ENCODE peak calls at places on chromosomes 11 and 22, in four cellular contexts. One of them, this sample, is unnamed.

GRCh38 chr11:67045314-67045713 is 11.3 kb upstream of the RHOD start:
- ATAC-seq in T-cell: no peak
- ATAC-seq in activated T-cell treated with anti-CD3 and anti-CD28 coated beads, Interleukin-2, amount 50 U/mL, for 72 hours: no peak
- ATAC-seq in activated CD8-positive, alpha-beta memory T cell treated with anti-CD3 and anti-CD28 coated beads, Interleukin-2, amount 10 ng/mL, durations not matched to agents 7 days and 5 days: no peak
- ATAC-seq in this sample: no peak

GRCh38 chr11:33358150-33358831 is 101.1 kb downstream of the HIPK3 start:
- ATAC-seq in T-cell: no peak
- ATAC-seq in activated T-cell treated with anti-CD3 and anti-CD28 coated beads, Interleukin-2, amount 50 U/mL, for 72 hours: no peak
- ATAC-seq in activated CD8-positive, alpha-beta memory T cell treated with anti-CD3 and anti-CD28 coated beads, Interleukin-2, amount 10 ng/mL, durations not matched to agents 7 days and 5 days: no peak
- ATAC-seq in this sample: no peak

GRCh38 chr11:33005175-33005574 is 10.5 kb upstream of the DEPDC7 start:
- ATAC-seq in T-cell: peak
- ATAC-seq in activated T-cell treated with anti-CD3 and anti-CD28 coated beads, Interleukin-2, amount 50 U/mL, for 72 hours: peak
- ATAC-seq in activated CD8-positive, alpha-beta memory T cell treated with anti-CD3 and anti-CD28 coated beads, Interleukin-2, amount 10 ng/mL, durations not matched to agents 7 days and 5 days: no peak
- ATAC-seq in this sample: peak

GRCh38 chr11:125074511-125075241 is 11.6 kb downstream of the SLC37A2 start:
- ATAC-seq in T-cell: no peak
- ATAC-seq in activated T-cell treated with anti-CD3 and anti-CD28 coated beads, Interleukin-2, amount 50 U/mL, for 72 hours: no peak
- ATAC-seq in activated CD8-positive, alpha-beta memory T cell treated with anti-CD3 and anti-CD28 coated beads, Interleukin-2, amount 10 ng/mL, durations not matched to agents 7 days and 5 days: no peak
- ATAC-seq in this sample: no peak

GRCh38 chr11:116852261-116853125 is 15.1 kb upstream of the APOA1 start:
- ATAC-seq in T-cell: no peak
- ATAC-seq in activated T-cell treated with anti-CD3 and anti-CD28 coated beads, Interleukin-2, amount 50 U/mL, for 72 hours: peak
- ATAC-seq in activated CD8-positive, alpha-beta memory T cell treated with anti-CD3 and anti-CD28 coated beads, Interleukin-2, amount 10 ng/mL, durations not matched to agents 7 days and 5 days: no peak
- ATAC-seq in this sample: peak

GRCh38 chr11:57446055-57446454 is 14.3 kb upstream of the RTN4RL2 start:
- ATAC-seq in T-cell: no peak
- ATAC-seq in activated T-cell treated with anti-CD3 and anti-CD28 coated beads, Interleukin-2, amount 50 U/mL, for 72 hours: no peak
- ATAC-seq in activated CD8-positive, alpha-beta memory T cell treated with anti-CD3 and anti-CD28 coated beads, Interleukin-2, amount 10 ng/mL, durations not matched to agents 7 days and 5 days: no peak
- ATAC-seq in this sample: no peak

GRCh38 chr11:34633640-34633989 is 12.7 kb downstream of the EHF start:
- ATAC-seq in T-cell: no peak
- ATAC-seq in activated T-cell treated with anti-CD3 and anti-CD28 coated beads, Interleukin-2, amount 50 U/mL, for 72 hours: peak
- ATAC-seq in activated CD8-positive, alpha-beta memory T cell treated with anti-CD3 and anti-CD28 coated beads, Interleukin-2, amount 10 ng/mL, durations not matched to agents 7 days and 5 days: peak
- ATAC-seq in this sample: no peak

GRCh38 chr11:16758382-16759024 is 20.1 kb downstream of the C11orf58 start:
- ATAC-seq in T-cell: no peak
- ATAC-seq in activated T-cell treated with anti-CD3 and anti-CD28 coated beads, Interleukin-2, amount 50 U/mL, for 72 hours: no peak
- ATAC-seq in activated CD8-positive, alpha-beta memory T cell treated with anti-CD3 and anti-CD28 coated beads, Interleukin-2, amount 10 ng/mL, durations not matched to agents 7 days and 5 days: no peak
- ATAC-seq in this sample: peak

GRCh38 chr11:123006860-123007542 is 25.4 kb upstream of the BSX start:
- ATAC-seq in T-cell: no peak
- ATAC-seq in activated T-cell treated with anti-CD3 and anti-CD28 coated beads, Interleukin-2, amount 50 U/mL, for 72 hours: no peak
- ATAC-seq in activated CD8-positive, alpha-beta memory T cell treated with anti-CD3 and anti-CD28 coated beads, Interleukin-2, amount 10 ng/mL, durations not matched to agents 7 days and 5 days: no peak
- ATAC-seq in this sample: no peak

GRCh38 chr11:128189823-128190222 is 397.5 kb downstream of the ETS1 start:
- ATAC-seq in T-cell: peak
- ATAC-seq in activated T-cell treated with anti-CD3 and anti-CD28 coated beads, Interleukin-2, amount 50 U/mL, for 72 hours: no peak
- ATAC-seq in activated CD8-positive, alpha-beta memory T cell treated with anti-CD3 and anti-CD28 coated beads, Interleukin-2, amount 10 ng/mL, durations not matched to agents 7 days and 5 days: no peak
- ATAC-seq in this sample: no peak

GRCh38 chr11:19276859-19277808 is 36.4 kb upstream of the E2F8 start:
- ATAC-seq in T-cell: no peak
- ATAC-seq in activated T-cell treated with anti-CD3 and anti-CD28 coated beads, Interleukin-2, amount 50 U/mL, for 72 hours: no peak
- ATAC-seq in activated CD8-positive, alpha-beta memory T cell treated with anti-CD3 and anti-CD28 coated beads, Interleukin-2, amount 10 ng/mL, durations not matched to agents 7 days and 5 days: no peak
- ATAC-seq in this sample: no peak

GRCh38 chr11:41612415-41612814 is 153.0 kb upstream of the LRRC4C start:
- ATAC-seq in T-cell: no peak
- ATAC-seq in activated T-cell treated with anti-CD3 and anti-CD28 coated beads, Interleukin-2, amount 50 U/mL, for 72 hours: no peak
- ATAC-seq in activated CD8-positive, alpha-beta memory T cell treated with anti-CD3 and anti-CD28 coated beads, Interleukin-2, amount 10 ng/mL, durations not matched to agents 7 days and 5 days: no peak
- ATAC-seq in this sample: no peak

GRCh38 chr11:30868495-30869130 is 282.5 kb upstream of the MPPED2 start:
- ATAC-seq in T-cell: no peak
- ATAC-seq in activated T-cell treated with anti-CD3 and anti-CD28 coated beads, Interleukin-2, amount 50 U/mL, for 72 hours: no peak
- ATAC-seq in activated CD8-positive, alpha-beta memory T cell treated with anti-CD3 and anti-CD28 coated beads, Interleukin-2, amount 10 ng/mL, durations not matched to agents 7 days and 5 days: no peak
- ATAC-seq in this sample: no peak

GRCh38 chr11:68337399-68337835 is 25.0 kb downstream of the LRP5 start:
- ATAC-seq in T-cell: peak
- ATAC-seq in activated T-cell treated with anti-CD3 and anti-CD28 coated beads, Interleukin-2, amount 50 U/mL, for 72 hours: peak
- ATAC-seq in activated CD8-positive, alpha-beta memory T cell treated with anti-CD3 and anti-CD28 coated beads, Interleukin-2, amount 10 ng/mL, durations not matched to agents 7 days and 5 days: peak
- ATAC-seq in this sample: peak

GRCh38 chr11:31812392-31813241 is 1.5 kb upstream of the PAX6 start:
- ATAC-seq in T-cell: no peak
- ATAC-seq in activated T-cell treated with anti-CD3 and anti-CD28 coated beads, Interleukin-2, amount 50 U/mL, for 72 hours: peak
- ATAC-seq in activated CD8-positive, alpha-beta memory T cell treated with anti-CD3 and anti-CD28 coated beads, Interleukin-2, amount 10 ng/mL, durations not matched to agents 7 days and 5 days: no peak
- ATAC-seq in this sample: peak

GRCh38 chr22:17637490-17638181 is 921 bp upstream of the BCL2L13 start:
- ATAC-seq in T-cell: no peak
- ATAC-seq in activated T-cell treated with anti-CD3 and anti-CD28 coated beads, Interleukin-2, amount 50 U/mL, for 72 hours: no peak
- ATAC-seq in activated CD8-positive, alpha-beta memory T cell treated with anti-CD3 and anti-CD28 coated beads, Interleukin-2, amount 10 ng/mL, durations not matched to agents 7 days and 5 days: no peak
- ATAC-seq in this sample: no peak

GRCh38 chr22:37098976-37099577 is 10.4 kb downstream of the TMPRSS6 start:
- ATAC-seq in T-cell: no peak
- ATAC-seq in activated T-cell treated with anti-CD3 and anti-CD28 coated beads, Interleukin-2, amount 50 U/mL, for 72 hours: no peak
- ATAC-seq in activated CD8-positive, alpha-beta memory T cell treated with anti-CD3 and anti-CD28 coated beads, Interleukin-2, amount 10 ng/mL, durations not matched to agents 7 days and 5 days: no peak
- ATAC-seq in this sample: no peak

GRCh38 chr11:19777032-19777341 is 64.3 kb downstream of the NAV2 start:
- ATAC-seq in T-cell: no peak
- ATAC-seq in activated T-cell treated with anti-CD3 and anti-CD28 coated beads, Interleukin-2, amount 50 U/mL, for 72 hours: peak
- ATAC-seq in activated CD8-positive, alpha-beta memory T cell treated with anti-CD3 and anti-CD28 coated beads, Interleukin-2, amount 10 ng/mL, durations not matched to agents 7 days and 5 days: peak
- ATAC-seq in this sample: no peak

GRCh38 chr22:37485714-37486223 is 415 bp downstream of the MFNG start:
- ATAC-seq in T-cell: peak
- ATAC-seq in activated T-cell treated with anti-CD3 and anti-CD28 coated beads, Interleukin-2, amount 50 U/mL, for 72 hours: peak
- ATAC-seq in activated CD8-positive, alpha-beta memory T cell treated with anti-CD3 and anti-CD28 coated beads, Interleukin-2, amount 10 ng/mL, durations not matched to agents 7 days and 5 days: peak
- ATAC-seq in this sample: peak

GRCh38 chr11:64489831-64490441 is 101.1 kb upstream of the SLC22A12 start:
- ATAC-seq in T-cell: peak
- ATAC-seq in activated T-cell treated with anti-CD3 and anti-CD28 coated beads, Interleukin-2, amount 50 U/mL, for 72 hours: peak
- ATAC-seq in activated CD8-positive, alpha-beta memory T cell treated with anti-CD3 and anti-CD28 coated beads, Interleukin-2, amount 10 ng/mL, durations not matched to agents 7 days and 5 days: peak
- ATAC-seq in this sample: peak

GRCh38 chr11:85823816-85824215 is 12.9 kb upstream of the SYTL2 start:
- ATAC-seq in T-cell: peak
- ATAC-seq in activated T-cell treated with anti-CD3 and anti-CD28 coated beads, Interleukin-2, amount 50 U/mL, for 72 hours: peak
- ATAC-seq in activated CD8-positive, alpha-beta memory T cell treated with anti-CD3 and anti-CD28 coated beads, Interleukin-2, amount 10 ng/mL, durations not matched to agents 7 days and 5 days: peak
- ATAC-seq in this sample: peak

GRCh38 chr11:94786264-94787126 is 18.3 kb downstream of the AMOTL1 start:
- ATAC-seq in T-cell: peak
- ATAC-seq in activated T-cell treated with anti-CD3 and anti-CD28 coated beads, Interleukin-2, amount 50 U/mL, for 72 hours: no peak
- ATAC-seq in activated CD8-positive, alpha-beta memory T cell treated with anti-CD3 and anti-CD28 coated beads, Interleukin-2, amount 10 ng/mL, durations not matched to agents 7 days and 5 days: no peak
- ATAC-seq in this sample: no peak

GRCh38 chr11:77324508-77324907 is 23.0 kb upstream of the GDPD4 start:
- ATAC-seq in T-cell: no peak
- ATAC-seq in activated T-cell treated with anti-CD3 and anti-CD28 coated beads, Interleukin-2, amount 50 U/mL, for 72 hours: no peak
- ATAC-seq in activated CD8-positive, alpha-beta memory T cell treated with anti-CD3 and anti-CD28 coated beads, Interleukin-2, amount 10 ng/mL, durations not matched to agents 7 days and 5 days: no peak
- ATAC-seq in this sample: no peak

GRCh38 chr11:102421262-102421661 is 31.3 kb downstream of the TMEM123 start:
- ATAC-seq in T-cell: peak
- ATAC-seq in activated T-cell treated with anti-CD3 and anti-CD28 coated beads, Interleukin-2, amount 50 U/mL, for 72 hours: no peak
- ATAC-seq in activated CD8-positive, alpha-beta memory T cell treated with anti-CD3 and anti-CD28 coated beads, Interleukin-2, amount 10 ng/mL, durations not matched to agents 7 days and 5 days: no peak
- ATAC-seq in this sample: no peak

GRCh38 chr11:27248430-27249207 is 114.4 kb downstream of the CCDC34 start:
- ATAC-seq in T-cell: no peak
- ATAC-seq in activated T-cell treated with anti-CD3 and anti-CD28 coated beads, Interleukin-2, amount 50 U/mL, for 72 hours: no peak
- ATAC-seq in activated CD8-positive, alpha-beta memory T cell treated with anti-CD3 and anti-CD28 coated beads, Interleukin-2, amount 10 ng/mL, durations not matched to agents 7 days and 5 days: no peak
- ATAC-seq in this sample: no peak

GRCh38 chr11:117663389-117663788 is 133.6 kb downstream of the DSCAML1 start:
- ATAC-seq in T-cell: no peak
- ATAC-seq in activated T-cell treated with anti-CD3 and anti-CD28 coated beads, Interleukin-2, amount 50 U/mL, for 72 hours: no peak
- ATAC-seq in activated CD8-positive, alpha-beta memory T cell treated with anti-CD3 and anti-CD28 coated beads, Interleukin-2, amount 10 ng/mL, durations not matched to agents 7 days and 5 days: no peak
- ATAC-seq in this sample: no peak

GRCh38 chr11:57527056-57527631 is 3.4 kb downstream of the TIMM10 start:
- ATAC-seq in T-cell: no peak
- ATAC-seq in activated T-cell treated with anti-CD3 and anti-CD28 coated beads, Interleukin-2, amount 50 U/mL, for 72 hours: no peak
- ATAC-seq in activated CD8-positive, alpha-beta memory T cell treated with anti-CD3 and anti-CD28 coated beads, Interleukin-2, amount 10 ng/mL, durations not matched to agents 7 days and 5 days: no peak
- ATAC-seq in this sample: no peak